ENCODE peak calls at places on chromosomes 6 and 20, in nine cellular contexts. D is heart left ventricle, Z is psoas muscle, E is neural progenitor cell, W is ovary, I is PC-9, A is lung, Q is HCT116, M is testis. U is an unnamed sample.

GRCh38 chr20:44389871-44390270 is 34.4 kb downstream of the HNF4A start:
- DNase-seq in E (no peak), I (no peak), D (no peak), Z (no peak), M (no peak), W (no peak), A (no peak), Q (no peak), U (no peak)

GRCh38 chr6:2165216-2165725 is 80.1 kb downstream of the GMDS start:
- DNase-seq in M (no peak), A (no peak), W (no peak), Q (no peak), I (no peak), D (no peak), E (no peak), Z (no peak), U (no peak)

GRCh38 chr6:4358414-4359107 is 223.2 kb upstream of the ECI2 start:
- DNase-seq in W (peak; percentile 58), M (peak; percentile 96), E (peak; percentile 24), I (peak; percentile 98), D (peak; percentile 97), Z (peak; percentile 94), Q (peak; percentile 98), A (peak; percentile 86), U (peak; percentile 64)

GRCh38 chr20:41279546-41280225 is 37.8 kb downstream of the ZHX3 start:
- DNase-seq in A (no peak), E (no peak), Q (no peak), W (no peak), I (no peak), Z (no peak), M (no peak), D (no peak), U (no peak)

GRCh38 chr20:19256085-19256484 is 43.6 kb downstream of the SLC24A3 start:
- DNase-seq in I (no peak), Q (no peak), Z (no peak), M (no peak), E (no peak), A (no peak), W (no peak), D (no peak), U (no peak)

GRCh38 chr6:117448732-117449131 is 23.0 kb upstream of the ROS1 start:
- DNase-seq in A (no peak), E (no peak), Z (no peak), W (no peak), Q (no peak), M (no peak), I (peak; percentile 56), D (no peak), U (no peak)

GRCh38 chr6:149749594-149750135 is at the start of gene PCMT1:
- DNase-seq in E (peak; percentile 97), Q (peak; percentile 72), D (peak; percentile 95), M (peak; percentile 89), W (peak; percentile 89), Z (peak; percentile 93), I (peak; percentile 87), A (peak; percentile 88), U (peak; percentile 93)

GRCh38 chr6:19731286-19731685 is 105.9 kb upstream of the ID4 start:
- DNase-seq in M (no peak), D (no peak), Q (peak; percentile 38), A (no peak), Z (no peak), E (no peak), W (no peak), I (peak; percentile 26), U (no peak)

DNA sequence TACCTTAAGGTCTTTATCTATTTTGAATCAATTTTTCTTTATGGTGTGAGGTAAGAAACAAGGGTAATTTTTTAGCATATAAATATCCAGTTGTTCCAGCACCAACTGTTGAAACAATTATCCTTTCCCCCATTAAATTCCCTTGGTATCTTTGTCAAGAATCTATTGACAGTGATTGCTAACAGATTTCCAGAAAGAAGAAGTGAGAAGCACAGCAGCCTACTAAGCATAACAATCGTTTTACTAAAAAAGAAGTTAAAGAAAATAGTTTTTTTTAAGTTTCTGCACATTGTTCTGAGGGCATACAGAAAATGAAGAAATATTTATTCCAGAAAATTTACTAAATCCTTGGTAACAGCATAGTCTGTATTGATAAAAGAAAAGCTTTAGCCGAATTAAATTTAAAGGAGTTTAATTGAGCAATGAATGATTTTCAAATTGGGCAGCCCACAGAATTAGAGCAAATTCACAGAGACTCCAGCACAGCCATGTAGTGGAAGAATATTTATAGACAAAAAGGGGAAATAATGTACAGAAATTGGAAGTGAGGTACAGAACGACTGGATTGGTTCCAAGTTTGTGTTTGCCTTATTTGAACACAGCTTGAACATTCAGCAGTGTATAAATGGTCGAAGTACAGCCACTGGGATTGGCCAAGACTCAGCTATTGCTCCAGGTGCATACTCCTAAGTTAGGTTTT is 97.9 kb upstream of the UST start:
- DNase-seq in M (no peak), Q (no peak), A (no peak), I (no peak), E (no peak), D (no peak), W (no peak), Z (no peak), U (no peak)
- H3K9me3 ChIP-seq in M (no peaks in the 10 kb centered on the region), Q (peaks cover 3% of the 10 kb centered on the region), A (peaks cover 3% of the 10 kb centered on the region), I (peaks cover 5% of the 10 kb centered on the region), E (peaks cover 20% of the 10 kb centered on the region), D (no peaks in the 10 kb centered on the region), W (no peaks in the 10 kb centered on the region), Z (no peaks in the 10 kb centered on the region), U (no peaks in the 10 kb centered on the region)

DNA sequence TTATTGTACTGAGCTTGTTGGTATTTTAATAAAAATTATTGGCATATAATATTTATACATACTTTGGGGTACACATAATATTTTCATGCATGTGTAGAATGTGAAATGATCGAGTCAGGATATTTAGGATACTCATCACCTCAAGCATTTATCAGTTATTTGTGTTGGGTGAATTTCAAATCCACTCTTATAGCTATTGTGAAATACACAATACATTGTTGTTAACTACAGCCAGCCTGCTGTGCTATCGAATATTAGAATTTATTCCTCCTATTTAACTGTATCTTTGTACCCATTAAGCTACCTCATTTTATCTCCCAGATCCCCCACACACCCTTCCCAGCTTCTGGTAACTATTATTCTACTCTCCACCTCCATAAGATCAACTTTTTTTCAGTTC is 14.6 kb upstream of the MICB start:
- DNase-seq in A (no peak), I (no peak), Q (no peak), W (no peak), E (no peak), D (no peak), M (no peak), Z (no peak), U (no peak)
- H3K4me1 ChIP-seq in A (no peaks in the 10 kb centered on the region), I (peaks cover 8% of the 10 kb centered on the region), Q (peaks cover 10% of the 10 kb centered on the region), W (no peaks in the 10 kb centered on the region), E (peaks cover 4% of the 10 kb centered on the region), D (no peaks in the 10 kb centered on the region), M (no peaks in the 10 kb centered on the region), Z (no peaks in the 10 kb centered on the region), U (no peaks in the 10 kb centered on the region)

GRCh38 chr6:11761744-11762620 is 16.6 kb downstream of the ADTRP start:
- DNase-seq in W (no peak), D (no peak), M (no peak), I (peak; percentile 31), Z (no peak), E (no peak), A (no peak), Q (no peak), U (no peak)

GRCh38 chr6:11766056-11766455 is 12.5 kb downstream of the ADTRP start:
- DNase-seq in I (no peak), Z (no peak), Q (no peak), M (no peak), W (no peak), E (no peak), D (no peak), A (no peak), U (no peak)

GRCh38 chr6:11763460-11764249 is 14.9 kb downstream of the ADTRP start:
- DNase-seq in M (no peak), Z (no peak), I (no peak), A (no peak), W (no peak), D (no peak), E (peak; percentile 32), Q (no peak), U (no peak)

GRCh38 chr6:11762782-11763459 is 15.7 kb downstream of the ADTRP start:
- DNase-seq in E (no peak), I (no peak), Z (no peak), D (no peak), M (no peak), Q (no peak), A (no peak), W (no peak), U (no peak)

DNA sequence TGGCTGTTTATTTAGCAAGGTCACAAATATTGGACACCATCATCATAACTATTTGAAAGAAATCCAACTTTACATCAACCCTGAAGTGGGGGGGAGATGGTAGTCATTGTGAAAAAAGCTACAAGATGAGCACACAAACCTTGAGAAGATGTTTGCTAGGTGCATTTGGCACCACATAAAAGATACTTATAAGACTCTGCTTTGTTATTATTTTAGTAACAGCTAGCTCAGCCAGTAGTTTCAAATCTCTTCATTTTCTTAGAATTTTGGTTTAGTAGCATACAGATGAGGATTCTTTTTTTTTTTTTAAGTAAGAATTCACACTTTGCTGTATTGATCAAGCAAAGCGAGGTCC is 14.4 kb downstream of the ADTRP start:
- DNase-seq in M (no peak), A (no peak), I (no peak), E (no peak), D (no peak), W (no peak), Q (no peak), Z (no peak), U (no peak)
- TF ChIP-seq CTCF in M (no peak), A (no peak), I (no peak), E (no peak), D (no peak), W (no peak), Q (no peak), Z (no peak), U (no peak)

GRCh38 chr6:27472182-27472616 is 706 bp downstream of the ZNF184 start:
- DNase-seq in M (peak; percentile 75), Q (peak; percentile 59), W (peak; percentile 62), A (peak; percentile 56), I (no peak), E (peak; percentile 75), Z (peak; percentile 45), D (peak; percentile 55), U (peak; percentile 54)

GRCh38 chr6:27472617-27473400 is at the start of gene ZNF184:
- DNase-seq in A (peak; percentile 96), Z (peak; percentile 95), D (peak; percentile 96), E (peak; percentile 98), M (peak; percentile 97), I (peak; percentile 98), Q (peak; percentile 98), W (peak; percentile 95), U (peak; percentile 94)

GRCh38 chr6:27470023-27470422 is 2.9 kb downstream of the ZNF184 start:
- DNase-seq in Q (no peak), Z (no peak), I (no peak), M (no peak), E (no peak), A (no peak), D (no peak), W (no peak), U (no peak)

GRCh38 chr6:27471365-27472115 is 1.4 kb downstream of the ZNF184 start:
- DNase-seq in D (no peak), I (no peak), M (no peak), W (no peak), A (no peak), E (no peak), Z (no peak), Q (no peak), U (no peak)

DNA sequence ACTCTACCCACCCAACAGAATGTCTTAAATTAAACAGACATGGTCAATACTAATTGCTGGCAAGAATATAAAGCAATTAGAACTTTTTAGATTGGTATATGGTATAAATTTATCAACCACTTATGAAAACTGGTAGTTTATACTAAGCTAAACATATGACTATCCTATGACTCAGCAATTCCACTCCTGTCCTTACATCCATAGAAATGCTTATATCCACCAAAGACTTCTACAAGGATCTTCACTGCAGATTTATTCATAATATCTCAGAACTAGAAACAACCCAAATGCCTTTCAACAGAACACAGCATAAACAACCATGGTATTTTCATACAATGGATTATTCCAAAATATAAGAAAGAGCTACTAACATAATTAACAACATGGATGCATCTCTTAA is 4.6 kb downstream of the ZNF184 start:
- DNase-seq in I (no peak), A (no peak), E (no peak), Q (no peak), Z (no peak), W (no peak), M (no peak), D (no peak), U (no peak)
- H3K9me3 ChIP-seq in I (peaks cover 33% of the 10 kb centered on the region), A (no peaks in the 10 kb centered on the region), E (peaks cover 6% of the 10 kb centered on the region), Q (no peaks in the 10 kb centered on the region), Z (no peaks in the 10 kb centered on the region), W (no peaks in the 10 kb centered on the region), M (no peaks in the 10 kb centered on the region), D (no peaks in the 10 kb centered on the region), U (no peaks in the 10 kb centered on the region)

U was measured in BE2C.